ENCODE peak calls at places on chromosome 19, in eight cellular contexts. V is activated effector memory CD4-positive, alpha-beta T cell treated with anti-CD3 and anti-CD28 coated beads, Interleukin-2, amount 50 U/mL, for 16 hours; X is stimulated activated naive B cell treated with anti-CD40 and anti-IgM and Interleukin-4, amounts not matched to agents 10 μg/mL and 1 μg/mL and 100 μg/mL, for 72 hours; R is activated T-helper 1 cell treated with Interleukin-2 at 50 U/mL for 16 hours; U is hepatic stellate cell; N is smooth muscle cell of the brain vasculature; G is GM19239; M is stimulated activated CD8-positive, alpha-beta memory T cell treated with anti-CD3 and anti-CD28 coated beads, Interleukin-2, amount 100 ng/mL, for 1 hour. Z is an unnamed sample.

GRCh38 chr19:39303373-39304184 is 7.4 kb downstream of the IFNL1 start:
- DNase-seq in V (peak; percentile 16), X (no peak), R (no peak), U (no peak), N (no peak), G (no peak), M (no peak), Z (no peak)

GRCh38 chr19:2308114-2308556 is at the start of gene LINGO3:
- DNase-seq in V (no peak), X (no peak), R (no peak), U (no peak), N (no peak), G (no peak), M (no peak), Z (no peak)

GRCh38 chr19:43596842-43597461 is 557 bp downstream of the ZNF576 start:
- DNase-seq in V (no peak), X (no peak), R (no peak), U (no peak), N (no peak), G (no peak), M (no peak), Z (no peak)

GRCh38 chr19:57903298-57904174 is 12.9 kb downstream of the ZNF417 start:
- DNase-seq in V (no peak), X (no peak), R (no peak), U (peak; percentile 36), N (no peak), G (no peak), M (no peak), Z (no peak)

GRCh38 chr19:30567535-30568232 is 195.5 kb downstream of the ZNF536 start:
- DNase-seq in V (no peak), X (no peak), R (no peak), U (no peak), N (no peak), G (no peak), M (no peak), Z (no peak)

GRCh38 chr19:34985249-34986022 is 14.7 kb upstream of the GRAMD1A start:
- DNase-seq in V (no peak), X (no peak), R (no peak), U (no peak), N (no peak), G (no peak), M (no peak), Z (no peak)

GRCh38 chr19:7130043-7130442 is 60.5 kb downstream of the ZNF557 start:
- DNase-seq in V (no peak), X (no peak), R (no peak), U (no peak), N (no peak), G (no peak), M (no peak), Z (no peak)

GRCh38 chr19:3338541-3339181 is 27.7 kb upstream of the NFIC start:
- DNase-seq in V (peak; percentile 80), X (no peak), R (peak; percentile 54), U (peak; percentile 32), N (no peak), G (no peak), M (no peak), Z (peak; percentile 23)

GRCh38 chr19:4267101-4267900 is 11.8 kb upstream of the SHD start:
- DNase-seq in V (peak; percentile 86), X (peak; percentile 35), R (peak; percentile 27), U (peak; percentile 62), N (no peak), G (peak; percentile 65), M (peak; percentile 28), Z (peak; percentile 40)

GRCh38 chr19:45403781-45404556 is 900 bp downstream of the PPP1R13L start:
- DNase-seq in V (peak; percentile 87), X (peak; percentile 40), R (peak; percentile 24), U (no peak), N (no peak), G (no peak), M (no peak), Z (peak; percentile 38)

GRCh38 chr19:41083516-41083915 is 4.7 kb upstream of the CYP2A13 start:
- DNase-seq in V (no peak), X (no peak), R (no peak), U (no peak), N (no peak), G (no peak), M (no peak), Z (no peak)

GRCh38 chr19:10471909-10472308 is 31.2 kb downstream of the KEAP1 start:
- DNase-seq in V (no peak), X (no peak), R (no peak), U (no peak), N (no peak), G (no peak), M (no peak), Z (no peak)